ENCODE peak calls at places on chromosomes 1 and 21, in seven cellular contexts. One of them, this sample, is unnamed. For H3K4me1, the result is how much of the 10 kb centered on the place peaks cover.

GRCh38 chr1:2300004-2300771 is 72.1 kb downstream of the SKI start:
- DNase-seq in hepatocyte: no peak
- DNase-seq in GM23248: peak
- DNase-seq in GM23338: no peak
- DNase-seq in HCT116: no peak
- DNase-seq in PC-3: no peak
- DNase-seq in MM.1S: peak
- DNase-seq in this sample: no peak

GRCh38 chr21:45475797-45476570 is 66.3 kb downstream of the SLC19A1 start:
- DNase-seq in PC-3: no peak
- DNase-seq in HCT116: no peak
- DNase-seq in hepatocyte: no peak
- DNase-seq in MM.1S: no peak
- DNase-seq in GM23338: no peak
- DNase-seq in GM23248: no peak
- DNase-seq in this sample: no peak

GRCh38 chr1:202680586-202681352 is 29.5 kb downstream of the SYT2 start:
- DNase-seq in MM.1S: no peak
- DNase-seq in hepatocyte: no peak
- DNase-seq in GM23248: no peak
- DNase-seq in GM23338: peak
- DNase-seq in HCT116: no peak
- DNase-seq in PC-3: no peak
- DNase-seq in this sample: peak

GRCh38 chr1:246569248-246570238 is 3.3 kb downstream of the CNST start:
- DNase-seq in HCT116: no peak
- DNase-seq in GM23338: no peak
- DNase-seq in GM23248: peak
- DNase-seq in MM.1S: no peak
- DNase-seq in PC-3: peak
- DNase-seq in hepatocyte: no peak
- DNase-seq in this sample: no peak

GRCh38 chr1:100714599-100714998 is 4.9 kb upstream of the VCAM1 start:
- DNase-seq in MM.1S: no peak
- DNase-seq in PC-3: no peak
- DNase-seq in GM23338: no peak
- DNase-seq in HCT116: no peak
- DNase-seq in GM23248: no peak
- DNase-seq in hepatocyte: no peak
- DNase-seq in this sample: no peak

GRCh38 chr1:181936768-181937581 is 124.5 kb downstream of the ZNF648 start:
- DNase-seq in GM23338: peak
- DNase-seq in PC-3: peak
- DNase-seq in MM.1S: peak
- DNase-seq in hepatocyte: peak
- DNase-seq in GM23248: peak
- DNase-seq in HCT116: peak
- DNase-seq in this sample: peak

GRCh38 chr1:236862615-236863211 is 67.6 kb downstream of the MTR start:
- DNase-seq in GM23248: peak
- DNase-seq in HCT116: no peak
- DNase-seq in hepatocyte: no peak
- DNase-seq in MM.1S: no peak
- DNase-seq in PC-3: no peak
- DNase-seq in GM23338: no peak
- DNase-seq in this sample: no peak

GRCh38 chr21:14773777-14774345 is 227.7 kb upstream of the SAMSN1 start:
- DNase-seq in GM23248: peak
- DNase-seq in HCT116: peak
- DNase-seq in PC-3: peak
- DNase-seq in GM23338: peak
- DNase-seq in MM.1S: peak
- DNase-seq in hepatocyte: peak
- DNase-seq in this sample: peak

GRCh38 chr1:214637722-214638473 is 34.9 kb downstream of the CENPF start:
- DNase-seq in GM23338: peak
- DNase-seq in MM.1S: peak
- DNase-seq in GM23248: peak
- DNase-seq in HCT116: peak
- DNase-seq in hepatocyte: peak
- DNase-seq in PC-3: peak
- DNase-seq in this sample: peak

GRCh38 chr1:150764617-150765090 is 924 bp downstream of the CTSS start:
- DNase-seq in MM.1S: no peak
- DNase-seq in PC-3: peak
- DNase-seq in GM23248: peak
- DNase-seq in hepatocyte: peak
- DNase-seq in GM23338: no peak
- DNase-seq in HCT116: no peak
- DNase-seq in this sample: no peak

GRCh38 chr1:193747579-193747978 is 561.2 kb upstream of the B3GALT2 start:
- DNase-seq in hepatocyte: no peak
- DNase-seq in GM23248: peak
- DNase-seq in GM23338: no peak
- DNase-seq in MM.1S: no peak
- DNase-seq in PC-3: peak
- DNase-seq in HCT116: no peak
- DNase-seq in this sample: no peak

GRCh38 chr1:108829498-108829916 is 27.4 kb downstream of the AKNAD1 start:
- DNase-seq in hepatocyte: no peak
- DNase-seq in MM.1S: no peak
- DNase-seq in HCT116: no peak
- DNase-seq in GM23248: peak
- DNase-seq in GM23338: no peak
- DNase-seq in PC-3: peak
- DNase-seq in this sample: no peak

GRCh38 chr1:201877877-201878339 is 10.8 kb upstream of the SHISA4 start:
- DNase-seq in GM23338: peak
- DNase-seq in MM.1S: peak
- DNase-seq in HCT116: peak
- DNase-seq in PC-3: peak
- DNase-seq in hepatocyte: peak
- DNase-seq in GM23248: peak
- DNase-seq in this sample: peak

GRCh38 chr21:44089001-44089911 is 17.9 kb upstream of the PWP2 start:
- DNase-seq in GM23248: no peak
- DNase-seq in MM.1S: no peak
- DNase-seq in PC-3: no peak
- DNase-seq in hepatocyte: peak
- DNase-seq in HCT116: no peak
- DNase-seq in GM23338: no peak
- DNase-seq in this sample: no peak

GRCh38 chr21:16563795-16564194 is 834.0 kb downstream of the USP25 start:
- DNase-seq in MM.1S: no peak
- DNase-seq in HCT116: no peak
- DNase-seq in GM23248: peak
- DNase-seq in GM23338: peak
- DNase-seq in hepatocyte: no peak
- DNase-seq in PC-3: peak
- DNase-seq in this sample: peak

GRCh38 chr1:10173582-10173981 is 36.8 kb upstream of the KIF1B start:
- DNase-seq in GM23248: no peak
- DNase-seq in HCT116: no peak
- DNase-seq in hepatocyte: no peak
- DNase-seq in MM.1S: no peak
- DNase-seq in GM23338: peak
- DNase-seq in PC-3: no peak
- DNase-seq in this sample: no peak

GRCh38 chr21:40923361-40923760 is 76.4 kb upstream of the DSCAM start:
- DNase-seq in GM23338: no peak
- DNase-seq in MM.1S: no peak
- DNase-seq in PC-3: no peak
- DNase-seq in HCT116: no peak
- DNase-seq in GM23248: no peak
- DNase-seq in hepatocyte: no peak
- DNase-seq in this sample: no peak

GRCh38 chr1:85394130-85394529 is 70.8 kb downstream of the DDAH1 start:
- DNase-seq in PC-3: no peak
- DNase-seq in hepatocyte: no peak
- DNase-seq in GM23248: peak
- DNase-seq in MM.1S: no peak
- DNase-seq in HCT116: no peak
- DNase-seq in GM23338: no peak
- DNase-seq in this sample: no peak

GRCh38 chr1:156921053-156921529 is 659 bp downstream of the LRRC71 start:
- DNase-seq in MM.1S: no peak
- DNase-seq in HCT116: no peak
- DNase-seq in GM23248: no peak
- DNase-seq in PC-3: no peak
- DNase-seq in hepatocyte: no peak
- DNase-seq in GM23338: no peak
- DNase-seq in this sample: no peak

GRCh38 chr1:21304488-21304887 is 14.2 kb upstream of the ECE1 start:
- DNase-seq in hepatocyte: no peak
- DNase-seq in MM.1S: no peak
- DNase-seq in PC-3: no peak
- DNase-seq in GM23248: no peak
- DNase-seq in GM23338: no peak
- DNase-seq in HCT116: no peak
- DNase-seq in this sample: no peak

GRCh38 chr1:155695107-155695506 is 6.2 kb downstream of the DAP3 start:
- DNase-seq in GM23338: no peak
- DNase-seq in PC-3: peak
- DNase-seq in GM23248: no peak
- DNase-seq in MM.1S: peak
- DNase-seq in hepatocyte: no peak
- DNase-seq in HCT116: no peak
- DNase-seq in this sample: no peak

GRCh38 chr1:112549590-112549989 is 40.8 kb downstream of the WNT2B start:
- DNase-seq in PC-3: no peak
- DNase-seq in MM.1S: no peak
- DNase-seq in HCT116: no peak
- DNase-seq in hepatocyte: no peak
- DNase-seq in GM23248: no peak
- DNase-seq in GM23338: no peak
- DNase-seq in this sample: no peak

GRCh38 chr1:88875595-88875994 is 15.8 kb downstream of the GTF2B start:
- DNase-seq in GM23248: no peak
- DNase-seq in GM23338: no peak
- DNase-seq in HCT116: no peak
- DNase-seq in PC-3: no peak
- DNase-seq in MM.1S: no peak
- DNase-seq in hepatocyte: no peak
- DNase-seq in this sample: no peak

DNA sequence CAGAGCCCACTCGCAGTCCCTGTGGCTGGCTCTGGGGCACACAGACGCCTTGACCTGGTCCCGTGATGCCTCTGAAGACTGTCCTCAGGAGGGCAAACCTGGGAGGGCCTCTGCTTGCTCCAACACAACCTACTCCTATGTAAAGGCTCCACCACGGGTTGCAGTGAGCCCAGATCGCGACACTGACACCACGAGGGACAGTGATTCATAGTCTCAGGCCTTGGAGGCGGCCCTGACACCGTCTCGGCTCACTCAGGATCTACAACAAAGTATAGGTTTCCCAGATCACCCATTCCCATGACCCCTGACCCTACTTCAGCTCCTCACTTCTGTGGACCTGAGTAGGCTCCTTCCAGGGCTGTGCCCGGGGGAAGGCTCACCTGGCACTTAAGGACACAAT is 28.0 kb downstream of the NOL9 start:
- DNase-seq in hepatocyte: no peak
- DNase-seq in GM23338: no peak
- DNase-seq in MM.1S: no peak
- DNase-seq in PC-3: no peak
- DNase-seq in HCT116: no peak
- DNase-seq in GM23248: no peak
- DNase-seq in this sample: no peak
- TF ChIP-seq EZH2 in hepatocyte: no peak
- TF ChIP-seq EZH2 in GM23338: no peak
- TF ChIP-seq EZH2 in MM.1S: no peak
- TF ChIP-seq EZH2 in PC-3: no peak
- TF ChIP-seq EZH2 in HCT116: no peak
- TF ChIP-seq EZH2 in GM23248: no peak
- TF ChIP-seq EZH2 in this sample: no peak

GRCh38 chr1:19312782-19313635 is 883 bp downstream of the SLC66A1 start:
- DNase-seq in PC-3: no peak
- DNase-seq in GM23248: no peak
- DNase-seq in MM.1S: peak
- DNase-seq in hepatocyte: no peak
- DNase-seq in HCT116: no peak
- DNase-seq in GM23338: no peak
- DNase-seq in this sample: no peak
- H3K4me1 ChIP-seq in PC-3: under half
- H3K4me1 ChIP-seq in GM23248: under half
- H3K4me1 ChIP-seq in MM.1S: under half
- H3K4me1 ChIP-seq in hepatocyte: under half
- H3K4me1 ChIP-seq in HCT116: under half
- H3K4me1 ChIP-seq in GM23338: under half
- H3K4me1 ChIP-seq in this sample: under half

GRCh38 chr1:31576201-31576669 is at the start of gene TINAGL1:
- DNase-seq in PC-3: peak
- DNase-seq in GM23248: no peak
- DNase-seq in MM.1S: no peak
- DNase-seq in hepatocyte: peak
- DNase-seq in HCT116: peak
- DNase-seq in GM23338: peak
- DNase-seq in this sample: peak
- TF ChIP-seq EZH2phosphoT487 in PC-3: no peak
- TF ChIP-seq EZH2phosphoT487 in GM23248: no peak
- TF ChIP-seq EZH2phosphoT487 in MM.1S: no peak
- TF ChIP-seq EZH2phosphoT487 in hepatocyte: no peak
- TF ChIP-seq EZH2phosphoT487 in HCT116: no peak
- TF ChIP-seq EZH2phosphoT487 in GM23338: no peak
- TF ChIP-seq EZH2phosphoT487 in this sample: no peak

DNA sequence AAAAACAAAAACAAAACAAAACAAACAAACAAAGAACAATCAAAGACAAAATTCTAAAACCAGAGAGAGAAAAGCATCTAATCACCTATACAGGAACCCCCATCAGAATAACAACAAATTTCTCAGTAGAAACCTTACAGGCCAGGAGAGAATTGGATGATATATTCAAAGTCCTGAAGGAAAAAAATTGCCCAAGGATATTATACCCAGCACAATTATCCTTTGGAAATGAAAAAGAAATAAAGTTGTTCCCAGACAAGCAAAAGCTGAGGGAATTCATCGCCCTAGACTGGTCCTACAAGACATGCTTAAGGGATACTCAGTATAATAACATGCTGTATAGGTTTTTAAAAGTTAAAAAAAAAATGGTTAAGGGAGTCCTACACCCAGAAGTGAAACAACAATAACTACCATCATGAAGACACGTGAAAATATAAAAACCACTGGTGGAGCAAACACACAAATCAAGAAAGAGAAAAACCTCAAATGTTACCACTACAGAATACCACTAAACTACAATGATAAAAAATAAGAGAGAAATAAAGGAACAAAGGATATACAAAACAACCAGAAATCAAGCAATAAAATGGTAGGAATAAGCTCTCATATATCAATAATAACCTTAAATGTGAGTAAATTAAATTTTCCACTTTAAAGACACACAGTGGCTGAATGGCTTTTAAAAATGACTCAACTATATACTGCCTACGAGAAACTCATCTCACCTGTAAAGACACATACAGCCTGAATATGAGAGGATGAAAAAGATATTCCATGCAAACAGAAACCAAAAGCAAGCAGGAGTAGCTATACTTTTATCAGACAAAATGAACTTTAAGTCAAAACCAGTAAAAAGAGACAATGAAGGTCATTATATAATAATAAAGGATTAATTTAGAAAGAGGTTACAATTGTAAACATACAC is 121.9 kb downstream of the ACBD6 start:
- DNase-seq in HCT116: no peak
- DNase-seq in GM23248: no peak
- DNase-seq in hepatocyte: no peak
- DNase-seq in GM23338: no peak
- DNase-seq in PC-3: no peak
- DNase-seq in MM.1S: no peak
- DNase-seq in this sample: no peak
- TF ChIP-seq EZH2 in HCT116: no peak
- TF ChIP-seq EZH2 in GM23248: no peak
- TF ChIP-seq EZH2 in hepatocyte: no peak
- TF ChIP-seq EZH2 in GM23338: no peak
- TF ChIP-seq EZH2 in PC-3: no peak
- TF ChIP-seq EZH2 in MM.1S: no peak
- TF ChIP-seq EZH2 in this sample: no peak